ENCODE peak calls at places on chromosomes 3 and 15, in four cellular contexts. S, N, F and W are unnamed samples.

GRCh38 chr15:101264911-101265641 is 12.2 kb downstream of the SELENOS start:
- DNase-seq in S (no peak), N (no peak), F (no peak), W (no peak)

GRCh38 chr15:73792429-73792828 is 39.3 kb upstream of the INSYN1 start:
- DNase-seq in S (no peak), N (no peak), F (no peak), W (no peak)

GRCh38 chr3:23701711-23702110 is 104.0 kb upstream of the UBE2E1 start:
- DNase-seq in S (no peak), N (no peak), F (no peak), W (no peak)

GRCh38 chr3:16174389-16174788 is at the start of gene GALNT15:
- DNase-seq in S (no peak), N (peak), F (no peak), W (peak)

GRCh38 chr3:31661993-31662392 is 129.3 kb downstream of the STT3B start:
- DNase-seq in S (no peak), N (no peak), F (no peak), W (no peak)

GRCh38 chr3:9820944-9821343 is 10.9 kb downstream of the TTLL3 start:
- DNase-seq in S (no peak), N (no peak), F (peak), W (peak)

GRCh38 chr15:77014137-77015081 is 19.5 kb downstream of the PSTPIP1 start:
- DNase-seq in S (no peak), N (no peak), F (no peak), W (no peak)

GRCh38 chr3:101381809-101382208 is 61.4 kb upstream of the IMPG2 start:
- DNase-seq in S (no peak), N (no peak), F (peak), W (peak)

GRCh38 chr3:189517981-189518380 is 113.2 kb upstream of the TP63 start:
- DNase-seq in S (no peak), N (no peak), F (no peak), W (no peak)

GRCh38 chr15:44308415-44308814 is 19.9 kb downstream of the GOLM2 start:
- DNase-seq in S (no peak), N (no peak), F (no peak), W (no peak)